ENCODE peak calls at places on chromosome 1, in ten cellular contexts. One of them, this sample, is unnamed.

GRCh38 chr1:66207484-66207883 is 326.5 kb upstream of the SGIP1 start:
- DNase-seq in bronchial epithelial cell: peak
- DNase-seq in IMR-90: peak
- DNase-seq in AG09319: no peak
- DNase-seq in nephron progenitor cell: no peak
- DNase-seq in cardiac muscle cell: peak
- DNase-seq in lower leg skin: no peak
- DNase-seq in MCF 10A: peak
- DNase-seq in neural crest cell: no peak
- DNase-seq in WTC11: no peak
- DNase-seq in this sample: peak

GRCh38 chr1:151891515-151891914 is 17.8 kb downstream of the THEM4 start:
- DNase-seq in cardiac muscle cell: no peak
- DNase-seq in neural crest cell: no peak
- DNase-seq in WTC11: no peak
- DNase-seq in MCF 10A: no peak
- DNase-seq in IMR-90: no peak
- DNase-seq in bronchial epithelial cell: no peak
- DNase-seq in AG09319: no peak
- DNase-seq in lower leg skin: no peak
- DNase-seq in nephron progenitor cell: no peak
- DNase-seq in this sample: no peak

GRCh38 chr1:21866629-21867009 is 54.6 kb downstream of the LDLRAD2 start:
- DNase-seq in WTC11: no peak
- DNase-seq in lower leg skin: no peak
- DNase-seq in IMR-90: no peak
- DNase-seq in neural crest cell: no peak
- DNase-seq in nephron progenitor cell: no peak
- DNase-seq in AG09319: no peak
- DNase-seq in bronchial epithelial cell: no peak
- DNase-seq in MCF 10A: no peak
- DNase-seq in cardiac muscle cell: no peak
- DNase-seq in this sample: no peak

GRCh38 chr1:175804556-175804955 is 61.2 kb upstream of the TNR start:
- DNase-seq in AG09319: no peak
- DNase-seq in MCF 10A: no peak
- DNase-seq in lower leg skin: no peak
- DNase-seq in WTC11: no peak
- DNase-seq in IMR-90: no peak
- DNase-seq in cardiac muscle cell: no peak
- DNase-seq in bronchial epithelial cell: no peak
- DNase-seq in neural crest cell: no peak
- DNase-seq in nephron progenitor cell: no peak
- DNase-seq in this sample: no peak

GRCh38 chr1:101005871-101006270 is 19.7 kb downstream of the DPH5 start:
- DNase-seq in WTC11: no peak
- DNase-seq in lower leg skin: no peak
- DNase-seq in nephron progenitor cell: no peak
- DNase-seq in bronchial epithelial cell: no peak
- DNase-seq in MCF 10A: no peak
- DNase-seq in cardiac muscle cell: no peak
- DNase-seq in AG09319: no peak
- DNase-seq in IMR-90: peak
- DNase-seq in neural crest cell: no peak
- DNase-seq in this sample: no peak

GRCh38 chr1:205923663-205924435 is 19.4 kb downstream of the SLC26A9 start:
- DNase-seq in WTC11: no peak
- DNase-seq in bronchial epithelial cell: no peak
- DNase-seq in lower leg skin: no peak
- DNase-seq in AG09319: no peak
- DNase-seq in MCF 10A: no peak
- DNase-seq in neural crest cell: no peak
- DNase-seq in IMR-90: no peak
- DNase-seq in nephron progenitor cell: no peak
- DNase-seq in cardiac muscle cell: no peak
- DNase-seq in this sample: no peak

GRCh38 chr1:203751051-203751450 is 13.9 kb upstream of the LAX1 start:
- DNase-seq in MCF 10A: peak
- DNase-seq in AG09319: no peak
- DNase-seq in bronchial epithelial cell: peak
- DNase-seq in lower leg skin: no peak
- DNase-seq in cardiac muscle cell: peak
- DNase-seq in IMR-90: peak
- DNase-seq in neural crest cell: no peak
- DNase-seq in nephron progenitor cell: no peak
- DNase-seq in WTC11: no peak
- DNase-seq in this sample: peak

GRCh38 chr1:21662426-21663250 is 6.5 kb downstream of the RAP1GAP start:
- DNase-seq in cardiac muscle cell: no peak
- DNase-seq in MCF 10A: no peak
- DNase-seq in neural crest cell: no peak
- DNase-seq in WTC11: no peak
- DNase-seq in bronchial epithelial cell: no peak
- DNase-seq in lower leg skin: no peak
- DNase-seq in AG09319: no peak
- DNase-seq in IMR-90: no peak
- DNase-seq in nephron progenitor cell: no peak
- DNase-seq in this sample: no peak

GRCh38 chr1:58162952-58163550 is 383.5 kb downstream of the OMA1 start:
- DNase-seq in lower leg skin: peak
- DNase-seq in cardiac muscle cell: peak
- DNase-seq in MCF 10A: peak
- DNase-seq in bronchial epithelial cell: peak
- DNase-seq in neural crest cell: peak
- DNase-seq in nephron progenitor cell: peak
- DNase-seq in AG09319: peak
- DNase-seq in WTC11: peak
- DNase-seq in IMR-90: peak
- DNase-seq in this sample: peak

GRCh38 chr1:72371259-72372035 is 89.1 kb upstream of the NEGR1 start:
- DNase-seq in cardiac muscle cell: no peak
- DNase-seq in IMR-90: no peak
- DNase-seq in lower leg skin: no peak
- DNase-seq in neural crest cell: peak
- DNase-seq in MCF 10A: peak
- DNase-seq in nephron progenitor cell: no peak
- DNase-seq in AG09319: no peak
- DNase-seq in bronchial epithelial cell: peak
- DNase-seq in WTC11: no peak
- DNase-seq in this sample: no peak

GRCh38 chr1:212593696-212594335 is 14.7 kb upstream of the ATF3 start:
- DNase-seq in MCF 10A: no peak
- DNase-seq in neural crest cell: no peak
- DNase-seq in WTC11: no peak
- DNase-seq in AG09319: no peak
- DNase-seq in lower leg skin: no peak
- DNase-seq in IMR-90: no peak
- DNase-seq in nephron progenitor cell: peak
- DNase-seq in bronchial epithelial cell: no peak
- DNase-seq in cardiac muscle cell: no peak
- DNase-seq in this sample: no peak

GRCh38 chr1:229942508-229942907 is 124.5 kb upstream of the GALNT2 start:
- DNase-seq in bronchial epithelial cell: no peak
- DNase-seq in IMR-90: no peak
- DNase-seq in cardiac muscle cell: no peak
- DNase-seq in neural crest cell: no peak
- DNase-seq in AG09319: no peak
- DNase-seq in MCF 10A: no peak
- DNase-seq in lower leg skin: no peak
- DNase-seq in nephron progenitor cell: no peak
- DNase-seq in WTC11: no peak
- DNase-seq in this sample: no peak

GRCh38 chr1:56537660-56538059 is 41.7 kb downstream of the PLPP3 start:
- DNase-seq in MCF 10A: no peak
- DNase-seq in IMR-90: no peak
- DNase-seq in neural crest cell: no peak
- DNase-seq in lower leg skin: no peak
- DNase-seq in nephron progenitor cell: no peak
- DNase-seq in AG09319: no peak
- DNase-seq in WTC11: no peak
- DNase-seq in cardiac muscle cell: no peak
- DNase-seq in bronchial epithelial cell: no peak
- DNase-seq in this sample: no peak

GRCh38 chr1:63874278-63874880 is 100.6 kb downstream of the ROR1 start:
- DNase-seq in AG09319: no peak
- DNase-seq in WTC11: no peak
- DNase-seq in neural crest cell: no peak
- DNase-seq in lower leg skin: no peak
- DNase-seq in MCF 10A: no peak
- DNase-seq in IMR-90: peak
- DNase-seq in nephron progenitor cell: no peak
- DNase-seq in cardiac muscle cell: peak
- DNase-seq in bronchial epithelial cell: no peak
- DNase-seq in this sample: no peak

GRCh38 chr1:225654688-225655508 is 2.0 kb upstream of the ENAH start:
- DNase-seq in lower leg skin: no peak
- DNase-seq in bronchial epithelial cell: no peak
- DNase-seq in WTC11: no peak
- DNase-seq in MCF 10A: no peak
- DNase-seq in nephron progenitor cell: no peak
- DNase-seq in cardiac muscle cell: no peak
- DNase-seq in AG09319: no peak
- DNase-seq in IMR-90: no peak
- DNase-seq in neural crest cell: no peak
- DNase-seq in this sample: no peak

GRCh38 chr1:225654277-225654597 is 1.3 kb upstream of the ENAH start:
- DNase-seq in lower leg skin: no peak
- DNase-seq in IMR-90: no peak
- DNase-seq in neural crest cell: no peak
- DNase-seq in AG09319: no peak
- DNase-seq in MCF 10A: peak
- DNase-seq in nephron progenitor cell: no peak
- DNase-seq in cardiac muscle cell: no peak
- DNase-seq in WTC11: no peak
- DNase-seq in bronchial epithelial cell: no peak
- DNase-seq in this sample: no peak

GRCh38 chr1:225653463-225654276 is 747 bp upstream of the ENAH start:
- DNase-seq in nephron progenitor cell: peak
- DNase-seq in bronchial epithelial cell: peak
- DNase-seq in cardiac muscle cell: peak
- DNase-seq in neural crest cell: peak
- DNase-seq in lower leg skin: peak
- DNase-seq in MCF 10A: peak
- DNase-seq in IMR-90: peak
- DNase-seq in WTC11: peak
- DNase-seq in AG09319: no peak
- DNase-seq in this sample: no peak

GRCh38 chr1:225657462-225657989 is 4.6 kb upstream of the ENAH start:
- DNase-seq in MCF 10A: peak
- DNase-seq in WTC11: no peak
- DNase-seq in neural crest cell: no peak
- DNase-seq in bronchial epithelial cell: peak
- DNase-seq in cardiac muscle cell: peak
- DNase-seq in AG09319: no peak
- DNase-seq in lower leg skin: no peak
- DNase-seq in nephron progenitor cell: no peak
- DNase-seq in IMR-90: peak
- DNase-seq in this sample: no peak

DNA sequence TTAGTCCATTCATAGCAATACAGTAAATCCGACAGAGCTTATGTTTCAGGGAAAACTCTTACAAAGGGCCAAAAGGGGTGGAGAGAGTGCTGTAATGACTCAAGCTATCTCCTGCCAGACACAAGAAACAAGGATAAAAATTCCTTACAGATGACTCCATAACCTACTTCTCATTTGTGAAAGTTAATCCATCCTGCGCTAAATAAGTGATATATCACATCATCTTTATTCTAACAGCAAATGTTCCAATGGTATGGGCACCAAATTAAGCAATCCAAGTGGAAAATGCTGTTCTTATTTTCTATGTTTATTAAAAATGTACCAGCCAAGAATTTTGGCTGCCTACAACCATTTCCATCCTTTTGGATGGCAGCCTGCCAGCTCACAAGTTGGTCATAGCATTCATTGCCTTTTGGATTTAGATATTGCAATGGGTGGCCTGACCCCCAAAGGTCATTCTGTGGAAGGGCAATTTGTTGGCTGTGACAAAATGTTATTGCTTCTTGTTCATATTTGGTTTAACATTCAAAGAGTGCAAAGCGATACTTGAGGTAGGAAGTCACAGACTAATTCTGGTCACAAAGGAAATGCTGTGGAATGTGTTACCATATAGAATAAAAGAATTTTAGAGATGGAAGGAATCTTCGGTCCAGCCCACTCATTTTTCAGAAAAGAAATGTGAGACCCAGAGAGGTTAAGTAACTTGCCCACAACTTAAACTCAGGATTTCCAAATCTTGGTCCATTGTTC is 2.8 kb upstream of the ENAH start:
- DNase-seq in MCF 10A: peak
- DNase-seq in AG09319: peak
- DNase-seq in WTC11: no peak
- DNase-seq in bronchial epithelial cell: peak
- DNase-seq in lower leg skin: no peak
- DNase-seq in IMR-90: peak
- DNase-seq in nephron progenitor cell: no peak
- DNase-seq in neural crest cell: no peak
- DNase-seq in cardiac muscle cell: peak
- DNase-seq in this sample: peak
- TF ChIP-seq CTCF in MCF 10A: peak
- TF ChIP-seq CTCF in AG09319: no peak
- TF ChIP-seq CTCF in WTC11: no peak
- TF ChIP-seq CTCF in bronchial epithelial cell: no peak
- TF ChIP-seq CTCF in lower leg skin: no peak
- TF ChIP-seq CTCF in IMR-90: no peak
- TF ChIP-seq CTCF in nephron progenitor cell: no peak
- TF ChIP-seq CTCF in neural crest cell: no peak
- TF ChIP-seq CTCF in cardiac muscle cell: no peak
- TF ChIP-seq CTCF in this sample: peak

GRCh38 chr1:98048234-98048633 is 127.4 kb upstream of the DPYD start:
- DNase-seq in cardiac muscle cell: peak
- DNase-seq in lower leg skin: peak
- DNase-seq in bronchial epithelial cell: peak
- DNase-seq in MCF 10A: peak
- DNase-seq in nephron progenitor cell: peak
- DNase-seq in IMR-90: peak
- DNase-seq in WTC11: peak
- DNase-seq in AG09319: peak
- DNase-seq in neural crest cell: peak
- DNase-seq in this sample: peak
- TF ChIP-seq CTCF in cardiac muscle cell: peak
- TF ChIP-seq CTCF in lower leg skin: no peak
- TF ChIP-seq CTCF in bronchial epithelial cell: peak
- TF ChIP-seq CTCF in MCF 10A: no peak
- TF ChIP-seq CTCF in nephron progenitor cell: no peak
- TF ChIP-seq CTCF in IMR-90: peak
- TF ChIP-seq CTCF in WTC11: no peak
- TF ChIP-seq CTCF in AG09319: no peak
- TF ChIP-seq CTCF in neural crest cell: peak
- TF ChIP-seq CTCF in this sample: no peak

GRCh38 chr1:192998536-192998935 is 60.6 kb downstream of the UCHL5 start:
- DNase-seq in IMR-90: no peak
- DNase-seq in bronchial epithelial cell: no peak
- DNase-seq in MCF 10A: no peak
- DNase-seq in nephron progenitor cell: no peak
- DNase-seq in lower leg skin: no peak
- DNase-seq in cardiac muscle cell: no peak
- DNase-seq in AG09319: no peak
- DNase-seq in neural crest cell: no peak
- DNase-seq in WTC11: no peak
- DNase-seq in this sample: no peak
- TF ChIP-seq CTCF in IMR-90: peak
- TF ChIP-seq CTCF in bronchial epithelial cell: peak
- TF ChIP-seq CTCF in MCF 10A: peak
- TF ChIP-seq CTCF in nephron progenitor cell: no peak
- TF ChIP-seq CTCF in lower leg skin: no peak
- TF ChIP-seq CTCF in cardiac muscle cell: peak
- TF ChIP-seq CTCF in AG09319: no peak
- TF ChIP-seq CTCF in neural crest cell: peak
- TF ChIP-seq CTCF in WTC11: peak
- TF ChIP-seq CTCF in this sample: no peak

GRCh38 chr1:77300566-77300965 is 18.7 kb downstream of the AK5 start:
- DNase-seq in cardiac muscle cell: no peak
- DNase-seq in MCF 10A: no peak
- DNase-seq in lower leg skin: no peak
- DNase-seq in WTC11: no peak
- DNase-seq in AG09319: no peak
- DNase-seq in nephron progenitor cell: no peak
- DNase-seq in IMR-90: no peak
- DNase-seq in bronchial epithelial cell: peak
- DNase-seq in neural crest cell: no peak
- DNase-seq in this sample: no peak
- TF ChIP-seq CTCF in cardiac muscle cell: no peak
- TF ChIP-seq CTCF in MCF 10A: no peak
- TF ChIP-seq CTCF in lower leg skin: no peak
- TF ChIP-seq CTCF in WTC11: no peak
- TF ChIP-seq CTCF in AG09319: no peak
- TF ChIP-seq CTCF in nephron progenitor cell: no peak
- TF ChIP-seq CTCF in IMR-90: no peak
- TF ChIP-seq CTCF in bronchial epithelial cell: no peak
- TF ChIP-seq CTCF in neural crest cell: no peak
- TF ChIP-seq CTCF in this sample: no peak